ENCODE peak calls at places on chromosomes 6 and 20, in seven cellular contexts. G is adrenal gland; L is A549; S is HFF-Myc; O is CD8-positive, alpha-beta T cell; B is stomach; R is AG09319. Z is an unnamed sample.

GRCh38 chr20:58776109-58776508 is 74.6 kb downstream of the GNAS-AS1 start:
- DNase-seq in S (no peak), O (no peak), G (no peak), B (no peak), L (no peak), R (no peak), Z (no peak)

GRCh38 chr20:3672864-3673550 is 8.8 kb downstream of the ADAM33 start:
- DNase-seq in G (no peak), O (no peak), S (no peak), L (no peak), R (no peak), B (no peak), Z (no peak)

GRCh38 chr20:37356387-37356786 is 10.4 kb downstream of the SRC start:
- DNase-seq in S (no peak), G (peak), L (no peak), O (no peak), R (no peak), B (peak), Z (peak)

GRCh38 chr20:3924304-3925112 is 35.3 kb downstream of the PANK2 start:
- DNase-seq in B (peak), G (no peak), R (no peak), S (no peak), O (no peak), L (no peak), Z (peak)

GRCh38 chr6:64013061-64013410 is 377.4 kb downstream of the PHF3 start:
- DNase-seq in S (no peak), R (no peak), O (no peak), L (no peak), G (no peak), B (no peak), Z (no peak)

GRCh38 chr20:5741089-5741488 is 9.1 kb upstream of the SHLD1 start:
- DNase-seq in L (no peak), S (no peak), G (peak), B (no peak), O (no peak), R (peak), Z (no peak)

GRCh38 chr6:143183735-143184134 is 123.0 kb downstream of the AIG1 start:
- DNase-seq in L (no peak), R (no peak), S (no peak), G (no peak), O (no peak), B (no peak), Z (no peak)

GRCh38 chr20:31508517-31509244 is 5.6 kb upstream of the HM13 start:
- DNase-seq in B (no peak), O (no peak), S (no peak), G (no peak), L (no peak), R (no peak), Z (no peak)

GRCh38 chr6:121216928-121217327 is 117.4 kb downstream of the TBC1D32 start:
- DNase-seq in B (no peak), G (no peak), O (no peak), S (peak), L (no peak), R (no peak), Z (no peak)

GRCh38 chr20:52983726-52984450 is 11.7 kb downstream of the TSHZ2 start:
- DNase-seq in L (no peak), O (no peak), B (no peak), G (no peak), S (no peak), R (no peak), Z (no peak)

GRCh38 chr6:35590622-35591066 is 77.9 kb upstream of the TULP1 start:
- DNase-seq in L (no peak), G (peak), R (no peak), B (no peak), S (no peak), O (no peak), Z (no peak)

GRCh38 chr6:3916211-3916610 is 67.0 kb downstream of the FAM50B start:
- DNase-seq in L (no peak), G (no peak), R (no peak), S (no peak), O (no peak), B (no peak), Z (no peak)

GRCh38 chr6:53031281-53031680 is 33.9 kb upstream of the FBXO9 start:
- DNase-seq in G (no peak), B (no peak), S (no peak), L (no peak), O (no peak), R (no peak), Z (no peak)

GRCh38 chr6:87558446-87558845 is 31.3 kb downstream of the RARS2 start:
- DNase-seq in L (no peak), S (no peak), O (no peak), R (no peak), G (no peak), B (no peak), Z (no peak)

GRCh38 chr6:28789553-28790083 is 134.2 kb downstream of the TRIM27 start:
- DNase-seq in L (no peak), S (no peak), B (no peak), O (no peak), R (no peak), G (no peak), Z (no peak)

GRCh38 chr20:63494084-63494419 is 4.8 kb downstream of the EEF1A2 start:
- DNase-seq in S (no peak), O (no peak), R (no peak), L (no peak), B (no peak), G (no peak), Z (no peak)

GRCh38 chr20:39282619-39283092 is 320.5 kb downstream of the DHX35 start:
- DNase-seq in R (no peak), G (no peak), S (no peak), L (no peak), B (no peak), O (no peak), Z (no peak)

GRCh38 chr6:36809933-36810844 is 29.1 kb downstream of the CPNE5 start:
- DNase-seq in S (no peak), R (no peak), B (no peak), L (no peak), G (no peak), O (no peak), Z (no peak)
- TF ChIP-seq CTCF in S (no peak), R (no peak), B (no peak), L (no peak), G (no peak), O (no peak), Z (no peak)

GRCh38 chr20:32793059-32793458 is 26.7 kb upstream of the MAPRE1 start:
- DNase-seq in L (no peak), O (no peak), G (no peak), S (no peak), B (no peak), R (no peak), Z (no peak)
- TF ChIP-seq CTCF in L (no peak), O (no peak), G (no peak), S (no peak), B (no peak), R (no peak), Z (no peak)

DNA sequence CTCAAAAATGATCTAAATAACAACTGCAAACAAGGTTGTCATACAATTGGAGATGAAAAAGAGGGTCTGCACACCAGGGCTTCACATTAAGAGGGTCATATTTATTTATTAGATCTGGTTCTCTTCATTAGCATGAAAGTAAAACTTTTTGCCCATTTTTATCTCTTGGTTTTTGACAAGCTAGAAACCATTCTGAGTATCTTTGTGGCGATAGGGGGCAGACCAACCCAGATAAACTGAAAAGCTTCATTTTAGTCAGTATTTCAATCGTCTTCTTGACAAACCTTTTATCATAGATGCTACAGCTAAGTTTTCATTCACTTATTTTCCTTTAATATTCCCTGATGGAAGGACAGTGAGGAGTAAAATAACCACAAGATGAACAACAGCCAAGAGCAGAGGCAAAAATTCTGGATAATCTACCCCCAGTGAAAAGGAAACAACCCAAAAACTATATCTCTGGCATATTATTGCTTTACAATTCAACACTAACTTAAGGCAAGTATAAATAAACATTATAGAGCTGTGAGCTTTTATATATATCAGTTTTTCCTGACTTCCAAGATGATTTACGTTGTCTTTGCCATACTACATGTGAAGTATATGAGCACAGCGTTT is 45.2 kb downstream of the THEMIS start:
- DNase-seq in R (no peak), S (no peak), B (no peak), L (no peak), O (peak), G (no peak), Z (no peak)
- TF ChIP-seq CTCF in R (peak), S (peak), B (no peak), L (peak), O (peak), G (peak), Z (no peak)

DNA sequence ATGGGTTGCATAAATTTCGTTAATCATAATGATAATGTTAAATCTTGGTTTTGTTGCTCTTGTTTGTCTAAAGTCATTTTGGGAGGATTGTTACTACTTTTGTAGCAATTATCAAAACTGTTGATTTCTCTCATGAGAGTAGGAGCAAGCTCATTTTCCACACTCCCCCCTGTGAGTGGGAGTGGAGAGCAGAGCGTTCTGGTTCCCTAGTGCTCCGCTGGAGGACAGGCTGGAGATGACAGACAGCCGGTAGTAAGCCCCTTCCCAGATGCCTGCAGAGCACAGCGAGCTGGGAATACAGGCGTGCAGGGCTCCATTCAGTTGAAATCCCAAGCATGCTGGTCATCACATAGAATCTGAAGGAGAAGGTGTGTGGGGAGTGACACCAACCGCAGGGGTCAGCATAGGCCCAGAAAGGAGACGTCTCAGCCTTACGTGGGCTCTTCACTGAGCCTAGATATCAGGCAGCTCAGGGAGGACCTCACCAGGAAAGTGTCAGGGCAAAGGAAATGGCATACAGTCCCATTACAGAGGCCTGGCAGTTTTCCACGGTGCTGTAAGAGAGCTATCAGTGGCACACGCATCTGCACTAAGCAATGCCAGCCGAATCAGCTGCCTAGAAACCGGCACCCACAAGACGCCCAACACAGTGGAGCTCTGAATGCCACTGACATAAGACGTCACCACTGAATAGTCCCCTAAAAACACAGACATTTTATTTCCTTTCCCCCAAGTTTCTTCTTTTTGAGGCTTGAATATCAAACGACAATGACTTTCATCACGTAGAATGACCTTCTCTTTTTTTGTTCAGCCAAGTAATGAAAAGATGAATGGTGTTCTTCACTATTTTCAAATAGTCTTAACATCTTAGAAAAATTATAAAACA is 89.2 kb upstream of the FOXQ1 start:
- DNase-seq in O (no peak), R (no peak), G (no peak), L (no peak), B (no peak), S (no peak), Z (no peak)
- TF ChIP-seq CTCF in O (no peak), R (no peak), G (no peak), L (no peak), B (no peak), S (no peak), Z (no peak)

DNA sequence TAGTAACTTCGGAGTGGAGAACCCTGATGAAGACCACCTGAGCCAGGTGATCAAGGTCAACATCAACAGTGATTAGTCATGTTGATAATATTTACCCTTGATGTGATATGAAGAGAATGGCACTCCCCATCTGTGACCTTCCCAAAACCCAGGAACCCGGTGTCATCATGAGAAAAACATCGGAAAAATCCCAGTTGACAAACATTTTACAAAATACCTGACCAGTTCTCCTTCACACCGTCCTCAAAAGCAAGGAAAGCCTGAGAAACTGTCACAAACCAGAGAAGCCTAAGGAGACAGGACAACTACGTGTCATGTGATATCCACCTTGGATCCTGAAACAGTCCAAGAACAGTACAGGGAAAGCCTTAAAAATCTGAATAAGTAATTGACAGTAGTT is 197.3 kb downstream of the ZMYND8 start:
- DNase-seq in G (no peak), S (no peak), L (no peak), B (no peak), O (no peak), R (no peak), Z (no peak)
- TF ChIP-seq CTCF in G (no peak), S (no peak), L (no peak), B (no peak), O (no peak), R (no peak), Z (no peak)

DNA sequence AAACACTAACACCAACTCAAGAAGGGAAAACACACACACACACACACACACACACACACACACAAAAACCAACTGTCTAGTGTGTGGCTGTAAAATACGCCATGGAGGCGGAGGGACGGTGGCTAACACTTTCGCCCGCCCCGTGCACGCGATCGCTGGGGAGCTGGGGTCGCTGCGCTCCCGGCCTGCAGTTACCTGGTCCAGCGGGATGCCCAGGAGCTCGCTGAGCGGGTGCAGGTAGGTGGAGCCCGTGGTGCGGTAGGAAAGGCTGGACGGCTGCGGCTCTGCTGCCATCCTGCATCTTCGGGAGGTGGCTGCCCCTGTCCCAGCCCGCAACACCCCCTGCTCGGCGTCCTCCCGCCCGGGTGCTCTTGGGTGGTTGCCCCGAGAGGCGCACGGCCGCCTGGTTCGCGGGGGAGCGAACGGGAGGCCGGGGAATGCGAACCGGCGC is 303 bp downstream of the MBOAT1 start:
- DNase-seq in R (no peak), B (peak), L (peak), O (peak), S (no peak), G (no peak), Z (no peak)
- TF ChIP-seq CTCF in R (no peak), B (no peak), L (no peak), O (no peak), S (no peak), G (no peak), Z (no peak)